ENCODE peak calls at places on chromosomes 4 and X, in seven cellular contexts. Z, A, G, L, K, W and U are unnamed samples.

GRCh38 chr4:171035909-171036308 is 777.3 kb upstream of the GALNTL6 start:
- DNase-seq in Z (no peak), A (no peak), G (no peak), L (no peak), K (no peak), W (no peak), U (no peak)

GRCh38 chr4:118344801-118345200 is 8.0 kb downstream of the PRSS12 start:
- DNase-seq in Z (no peak), A (no peak), G (no peak), L (no peak), K (no peak), W (no peak), U (no peak)

GRCh38 chrX:72360326-72360725 is 54.6 kb upstream of the CITED1 start:
- DNase-seq in Z (no peak), A (no peak), G (no peak), L (no peak), K (no peak), W (no peak), U (no peak)

GRCh38 chr4:145824469-145824868 is 114.2 kb downstream of the ZNF827 start:
- DNase-seq in Z (no peak), A (no peak), G (no peak), L (no peak), K (no peak), W (no peak), U (no peak)

GRCh38 chr4:94038195-94038594 is 169.5 kb upstream of the SMARCAD1 start:
- DNase-seq in Z (no peak), A (no peak), G (no peak), L (no peak), K (no peak), W (no peak), U (no peak)

GRCh38 chrX:43718956-43719355 is 62.9 kb downstream of the MAOA start:
- DNase-seq in Z (no peak), A (no peak), G (no peak), L (no peak), K (no peak), W (no peak), U (no peak)

GRCh38 chrX:7266261-7266660 is 118.3 kb upstream of the PUDP start:
- DNase-seq in Z (no peak), A (no peak), G (no peak), L (no peak), K (no peak), W (no peak), U (no peak)

GRCh38 chr4:54100607-54101189 is 735 bp downstream of the GSX2 start:
- DNase-seq in Z (no peak), A (no peak), G (no peak), L (no peak), K (peak), W (no peak), U (no peak)

GRCh38 chrX:13323241-13323640 is 3.4 kb upstream of the ATXN3L start:
- DNase-seq in Z (no peak), A (no peak), G (no peak), L (no peak), K (no peak), W (no peak), U (no peak)

GRCh38 chr4:71211748-71212147 is 127.1 kb upstream of the SLC4A4 start:
- DNase-seq in Z (no peak), A (no peak), G (peak), L (no peak), K (no peak), W (no peak), U (no peak)

GRCh38 chr4:164623099-164623498 is 130.8 kb upstream of the SMIM31 start:
- DNase-seq in Z (no peak), A (no peak), G (no peak), L (no peak), K (no peak), W (no peak), U (no peak)

GRCh38 chr4:114398386-114398785 is 200.2 kb upstream of the UGT8 start:
- DNase-seq in Z (no peak), A (no peak), G (no peak), L (no peak), K (no peak), W (no peak), U (no peak)

GRCh38 chr4:173802714-173803022 is 272.6 kb upstream of the HAND2 start:
- DNase-seq in Z (no peak), A (no peak), G (no peak), L (no peak), K (no peak), W (no peak), U (no peak)

GRCh38 chr4:54384563-54384962 is 155.5 kb downstream of the PDGFRA start:
- DNase-seq in Z (peak), A (no peak), G (peak), L (no peak), K (no peak), W (no peak), U (no peak)

GRCh38 chr4:80172203-80172602 is 25.1 kb upstream of the PRDM8 start:
- DNase-seq in Z (no peak), A (no peak), G (no peak), L (no peak), K (no peak), W (no peak), U (no peak)

GRCh38 chrX:70480660-70481018 is 36.0 kb downstream of the DLG3 start:
- DNase-seq in Z (no peak), A (no peak), G (no peak), L (peak), K (no peak), W (no peak), U (no peak)

DNA sequence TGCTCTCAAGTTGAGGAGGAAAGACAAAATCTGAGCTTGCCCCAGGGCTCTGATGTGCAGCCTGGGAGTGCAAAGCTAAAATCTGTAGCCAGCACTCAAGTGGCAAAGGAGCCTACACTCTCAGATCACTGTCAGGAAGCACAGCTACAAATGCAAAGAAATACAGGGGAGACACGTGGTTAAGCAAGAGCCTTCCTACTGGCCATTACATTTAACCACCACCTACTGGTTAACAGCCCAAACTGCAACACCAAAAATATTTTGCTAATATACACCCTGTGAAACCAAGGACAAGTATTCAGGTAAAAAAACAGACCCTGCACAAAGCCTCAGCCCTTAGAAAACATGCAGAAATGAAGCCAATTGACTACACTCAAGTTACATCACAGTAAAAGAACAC is 170.4 kb upstream of the FGF16 start:
- DNase-seq in Z (no peak), A (no peak), G (no peak), L (no peak), K (no peak), W (no peak), U (no peak)
- TF ChIP-seq CTCF in Z (no peak), A (no peak), G (no peak), L (no peak), K (no peak), W (no peak), U (no peak)

DNA sequence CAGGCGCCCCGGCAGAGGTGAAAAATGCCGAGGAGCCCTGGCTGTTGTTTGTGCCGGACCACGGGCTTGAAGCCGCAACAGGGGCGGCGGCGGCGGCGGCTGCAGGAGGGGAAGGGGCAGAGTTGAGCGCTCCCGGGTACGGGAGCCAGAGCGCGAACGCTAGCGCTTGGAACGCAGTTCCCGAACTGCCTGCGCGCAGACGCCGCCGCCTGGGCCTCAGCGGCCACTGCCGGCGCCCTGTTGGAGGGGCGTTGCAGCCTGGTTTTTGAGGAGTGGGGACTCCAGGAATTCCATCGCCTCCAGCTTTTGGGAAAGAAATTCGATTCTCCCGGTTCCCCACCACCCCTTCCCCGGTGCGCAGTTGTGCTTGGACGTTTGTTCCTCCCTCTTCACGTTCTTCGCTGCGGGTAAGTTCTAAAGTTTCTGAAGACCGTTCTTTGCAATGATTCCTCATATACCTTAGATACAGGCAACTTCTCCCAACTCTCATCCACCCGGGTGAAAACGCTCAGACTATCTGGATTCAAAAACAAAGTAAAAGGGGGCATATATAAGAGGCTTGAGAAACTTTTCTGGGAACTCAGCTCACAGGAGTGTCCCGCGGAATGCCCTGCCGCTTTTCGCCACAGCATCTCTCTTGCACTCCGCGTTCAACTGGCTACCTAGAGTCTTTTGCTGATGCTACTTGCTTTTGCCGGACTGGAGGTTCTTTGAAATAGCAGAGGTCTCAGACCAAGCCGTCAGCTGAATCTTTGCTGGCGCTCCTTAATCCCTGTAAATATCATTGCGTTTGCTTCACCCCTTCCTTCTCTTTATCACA is 1.0 kb downstream of the FAT4 start:
- DNase-seq in Z (no peak), A (no peak), G (peak), L (peak), K (peak), W (peak), U (peak)
- TF ChIP-seq CTCF in Z (peak), A (no peak), G (peak), L (no peak), K (no peak), W (no peak), U (peak)

GRCh38 chr4:148442830-148443549 is 776 bp upstream of the NR3C2 start:
- DNase-seq in Z (no peak), A (no peak), G (peak), L (peak), K (no peak), W (no peak), U (no peak)

GRCh38 chr4:148445071-148445902 is 3.1 kb upstream of the NR3C2 start:
- DNase-seq in Z (no peak), A (peak), G (no peak), L (peak), K (peak), W (peak), U (peak)

GRCh38 chr4:148444296-148445070 is 2.3 kb upstream of the NR3C2 start:
- DNase-seq in Z (no peak), A (no peak), G (no peak), L (peak), K (peak), W (no peak), U (peak)

GRCh38 chr4:148441986-148442829 is at the start of gene NR3C2:
- DNase-seq in Z (peak), A (peak), G (peak), L (peak), K (peak), W (peak), U (peak)

DNA sequence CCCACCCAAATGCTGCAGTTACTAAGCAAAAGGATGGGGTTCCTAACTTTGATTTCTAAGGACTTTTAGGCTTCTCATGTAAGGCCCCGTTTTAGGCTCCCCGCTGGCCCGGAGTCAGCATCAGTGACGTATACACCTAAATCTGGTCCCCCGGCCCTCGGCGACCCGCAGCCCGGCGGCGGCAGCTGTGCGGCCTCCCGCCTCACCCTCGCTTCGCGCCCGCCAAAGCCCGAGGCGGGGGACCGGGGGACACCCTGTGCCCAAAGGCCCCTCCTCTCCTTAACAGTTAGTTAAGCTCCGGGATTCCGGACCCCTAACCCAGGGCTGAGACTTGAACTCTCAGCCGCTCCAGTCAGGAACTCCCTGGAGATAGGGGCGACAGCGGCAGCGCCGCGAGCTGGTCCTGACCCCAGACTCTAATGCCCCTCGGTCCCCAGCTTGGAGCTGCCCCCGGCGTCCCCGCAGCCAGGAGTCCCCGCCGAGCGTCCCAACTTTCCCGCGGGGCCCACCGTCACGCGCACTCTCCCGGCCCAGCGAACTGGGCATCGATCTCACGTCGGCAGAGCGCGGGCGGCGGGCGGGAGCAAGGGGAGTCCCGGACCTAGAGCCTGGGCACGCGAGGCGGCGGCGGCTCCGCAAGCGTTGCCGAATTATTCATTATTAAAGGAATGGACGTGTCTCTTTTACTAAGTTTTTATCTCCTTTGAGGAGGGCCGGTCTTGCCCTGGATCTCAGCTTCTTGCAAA is 1.5 kb upstream of the NR3C2 start:
- DNase-seq in Z (no peak), A (no peak), G (no peak), L (peak), K (peak), W (peak), U (peak)
- TF ChIP-seq CTCF in Z (no peak), A (no peak), G (no peak), L (no peak), K (no peak), W (no peak), U (no peak)

GRCh38 chrX:129600981-129601424 is 53.8 kb downstream of the APLN start:
- DNase-seq in Z (no peak), A (peak), G (peak), L (no peak), K (peak), W (no peak), U (no peak)
- TF ChIP-seq CTCF in Z (peak), A (peak), G (peak), L (peak), K (no peak), W (peak), U (peak)

GRCh38 chr4:3452376-3452775 is 10.6 kb downstream of the HGFAC start:
- DNase-seq in Z (no peak), A (no peak), G (no peak), L (no peak), K (no peak), W (no peak), U (no peak)
- TF ChIP-seq CTCF in Z (peak), A (no peak), G (peak), L (no peak), K (no peak), W (no peak), U (peak)

GRCh38 chr4:46386570-46386969 is 3.4 kb downstream of the GABRA2 start:
- DNase-seq in Z (no peak), A (no peak), G (no peak), L (no peak), K (no peak), W (no peak), U (no peak)
- TF ChIP-seq CTCF in Z (no peak), A (no peak), G (peak), L (no peak), K (no peak), W (no peak), U (peak)

DNA sequence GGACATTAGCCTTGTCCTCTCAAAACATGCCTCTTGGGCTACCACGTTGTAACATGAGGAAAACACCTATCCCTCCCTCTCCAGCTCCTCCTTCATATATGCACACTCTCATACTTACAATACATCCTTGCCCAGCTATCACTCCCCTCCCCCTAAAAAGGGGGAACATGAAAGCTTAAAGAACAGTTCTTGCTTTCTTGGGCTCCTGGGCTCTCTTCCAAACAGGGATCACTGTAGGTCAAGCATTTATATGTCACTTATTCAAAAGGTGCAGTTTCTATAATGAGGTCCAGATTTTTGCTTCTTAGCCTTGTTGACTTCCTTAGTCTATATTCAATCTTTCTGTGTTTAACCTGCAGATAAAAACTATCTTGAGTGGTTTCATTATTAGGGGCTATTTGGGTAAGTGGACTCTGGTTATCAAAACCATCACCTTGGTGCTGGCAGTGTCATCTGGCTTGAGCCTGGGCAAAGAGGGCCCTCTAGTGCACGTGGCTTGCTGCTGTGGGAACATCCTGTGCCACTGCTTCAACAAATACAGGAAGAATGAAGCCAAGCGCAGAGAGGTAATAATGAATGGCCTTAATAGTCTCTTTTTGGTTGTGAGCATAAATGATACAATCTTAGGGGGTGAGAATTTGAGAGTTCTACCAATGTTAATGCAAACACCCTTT is 119.4 kb downstream of the AKAP4 start:
- DNase-seq in Z (no peak), A (no peak), G (peak), L (peak), K (no peak), W (no peak), U (no peak)
- TF ChIP-seq CTCF in Z (peak), A (no peak), G (peak), L (peak), K (no peak), W (no peak), U (peak)

DNA sequence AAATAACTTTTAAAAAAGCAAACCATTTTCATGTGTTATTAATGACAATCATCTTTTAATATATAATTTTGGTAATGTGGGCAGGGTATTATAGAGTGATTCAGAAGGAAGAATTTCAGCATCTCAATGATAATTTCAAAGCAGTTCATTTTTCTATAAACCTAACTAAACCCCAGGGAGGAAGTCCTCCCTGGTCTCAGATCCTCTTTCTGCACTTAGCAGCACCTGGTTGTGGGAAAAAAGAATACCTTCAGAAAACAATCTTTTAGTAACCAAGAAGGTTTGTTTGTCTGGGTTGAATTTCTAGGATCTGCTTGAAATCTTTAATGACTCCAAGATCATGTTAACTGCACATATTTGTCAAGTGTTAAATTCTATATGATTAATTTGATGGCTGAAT is 29.9 kb downstream of the DKK2 start:
- DNase-seq in Z (no peak), A (no peak), G (no peak), L (no peak), K (no peak), W (no peak), U (no peak)
- TF ChIP-seq CTCF in Z (no peak), A (no peak), G (no peak), L (no peak), K (no peak), W (no peak), U (no peak)

GRCh38 chrX:152912121-152912520 is 14.3 kb downstream of the ZNF185 start:
- DNase-seq in Z (no peak), A (no peak), G (no peak), L (peak), K (no peak), W (no peak), U (no peak)
- TF ChIP-seq CTCF in Z (no peak), A (no peak), G (no peak), L (no peak), K (no peak), W (no peak), U (no peak)

GRCh38 chr4:133137571-133137970 is 11.5 kb upstream of the PCDH10 start:
- DNase-seq in Z (no peak), A (no peak), G (no peak), L (no peak), K (no peak), W (no peak), U (no peak)
- TF ChIP-seq CTCF in Z (no peak), A (no peak), G (no peak), L (no peak), K (no peak), W (no peak), U (peak)